ENCODE peak calls at places on chromosome 9, in six cellular contexts. One of them, this sample, is unnamed.

GRCh38 chr9:34646211-34647083 is at the start of gene GALT:
- DNase-seq in central memory CD8-positive, alpha-beta T cell: peak
- DNase-seq in heart right ventricle: peak
- DNase-seq in A549: peak
- DNase-seq in HT1080: peak
- DNase-seq in AG08395: peak
- DNase-seq in this sample: peak

GRCh38 chr9:127263664-127264063 is 910 bp upstream of the GARNL3 start:
- DNase-seq in A549: no peak
- DNase-seq in HT1080: no peak
- DNase-seq in AG08395: no peak
- DNase-seq in heart right ventricle: no peak
- DNase-seq in central memory CD8-positive, alpha-beta T cell: no peak
- DNase-seq in this sample: no peak

GRCh38 chr9:33166263-33167083 is 663 bp downstream of the B4GALT1 start:
- DNase-seq in A549: peak
- DNase-seq in central memory CD8-positive, alpha-beta T cell: no peak
- DNase-seq in AG08395: no peak
- DNase-seq in HT1080: peak
- DNase-seq in heart right ventricle: peak
- DNase-seq in this sample: no peak

GRCh38 chr9:89153618-89154017 is 25.0 kb downstream of the SHC3 start:
- DNase-seq in central memory CD8-positive, alpha-beta T cell: no peak
- DNase-seq in AG08395: peak
- DNase-seq in heart right ventricle: no peak
- DNase-seq in A549: no peak
- DNase-seq in HT1080: peak
- DNase-seq in this sample: peak

GRCh38 chr9:35555246-35555701 is 49.8 kb upstream of the TESK1 start:
- DNase-seq in HT1080: no peak
- DNase-seq in central memory CD8-positive, alpha-beta T cell: no peak
- DNase-seq in AG08395: no peak
- DNase-seq in heart right ventricle: no peak
- DNase-seq in A549: no peak
- DNase-seq in this sample: no peak

GRCh38 chr9:116288658-116289057 is 135.1 kb downstream of the PAPPA start:
- DNase-seq in AG08395: peak
- DNase-seq in central memory CD8-positive, alpha-beta T cell: no peak
- DNase-seq in heart right ventricle: no peak
- DNase-seq in HT1080: peak
- DNase-seq in A549: peak
- DNase-seq in this sample: peak

GRCh38 chr9:16277471-16277870 is 593.0 kb downstream of the BNC2 start:
- DNase-seq in AG08395: no peak
- DNase-seq in HT1080: no peak
- DNase-seq in central memory CD8-positive, alpha-beta T cell: no peak
- DNase-seq in heart right ventricle: no peak
- DNase-seq in A549: no peak
- DNase-seq in this sample: no peak

GRCh38 chr9:112120471-112120925 is 54.6 kb downstream of the SUSD1 start:
- DNase-seq in central memory CD8-positive, alpha-beta T cell: no peak
- DNase-seq in A549: no peak
- DNase-seq in HT1080: no peak
- DNase-seq in heart right ventricle: no peak
- DNase-seq in AG08395: no peak
- DNase-seq in this sample: no peak

GRCh38 chr9:22103650-22104575 is 94.8 kb upstream of the CDKN2B start:
- DNase-seq in heart right ventricle: no peak
- DNase-seq in A549: no peak
- DNase-seq in AG08395: peak
- DNase-seq in central memory CD8-positive, alpha-beta T cell: no peak
- DNase-seq in HT1080: no peak
- DNase-seq in this sample: peak

GRCh38 chr9:69919461-69920061 is 98.9 kb downstream of the CFAP95 start:
- DNase-seq in AG08395: peak
- DNase-seq in HT1080: peak
- DNase-seq in A549: peak
- DNase-seq in heart right ventricle: no peak
- DNase-seq in central memory CD8-positive, alpha-beta T cell: no peak
- DNase-seq in this sample: peak

GRCh38 chr9:122904466-122904822 is 715 bp downstream of the RC3H2 start:
- DNase-seq in central memory CD8-positive, alpha-beta T cell: peak
- DNase-seq in AG08395: peak
- DNase-seq in HT1080: peak
- DNase-seq in A549: peak
- DNase-seq in heart right ventricle: no peak
- DNase-seq in this sample: no peak

GRCh38 chr9:137723396-137724113 is 104.8 kb downstream of the EHMT1 start:
- DNase-seq in heart right ventricle: no peak
- DNase-seq in AG08395: no peak
- DNase-seq in HT1080: no peak
- DNase-seq in central memory CD8-positive, alpha-beta T cell: no peak
- DNase-seq in A549: no peak
- DNase-seq in this sample: no peak

GRCh38 chr9:78491402-78491801 is 194.5 kb downstream of the PSAT1 start:
- DNase-seq in AG08395: no peak
- DNase-seq in A549: no peak
- DNase-seq in HT1080: no peak
- DNase-seq in central memory CD8-positive, alpha-beta T cell: no peak
- DNase-seq in heart right ventricle: no peak
- DNase-seq in this sample: no peak

GRCh38 chr9:16241231-16241630 is 629.2 kb downstream of the BNC2 start:
- DNase-seq in HT1080: peak
- DNase-seq in central memory CD8-positive, alpha-beta T cell: no peak
- DNase-seq in AG08395: peak
- DNase-seq in heart right ventricle: no peak
- DNase-seq in A549: no peak
- DNase-seq in this sample: no peak

GRCh38 chr9:125522328-125522725 is 184.7 kb downstream of the MAPKAP1 start:
- DNase-seq in A549: no peak
- DNase-seq in heart right ventricle: no peak
- DNase-seq in central memory CD8-positive, alpha-beta T cell: no peak
- DNase-seq in HT1080: peak
- DNase-seq in AG08395: peak
- DNase-seq in this sample: no peak

GRCh38 chr9:109963079-109963478 is 183.1 kb downstream of the PALM2AKAP2 start:
- DNase-seq in HT1080: no peak
- DNase-seq in central memory CD8-positive, alpha-beta T cell: no peak
- DNase-seq in A549: no peak
- DNase-seq in AG08395: no peak
- DNase-seq in heart right ventricle: no peak
- DNase-seq in this sample: no peak

This sample was measured in non-pigmented ciliary epithelial cell.